ENCODE peak calls at places on chromosomes 6 and 20, in eight cellular contexts. F, H, S, X, O, E, W and A are unnamed samples.

GRCh38 chr6:35719830-35720733 is 16.8 kb upstream of the ARMC12 start:
- DNase-seq in H (peak; percentile 42), W (no peak), E (no peak), S (no peak), X (no peak), F (peak; percentile 48), O (peak; percentile 69), A (no peak)

GRCh38 chr6:124964084-124964763 is 2.0 kb downstream of the RNF217 start:
- DNase-seq in O (no peak), H (peak; percentile 68), E (no peak), X (no peak), W (no peak), S (peak; percentile 65), F (no peak), A (no peak)

GRCh38 chr6:87755697-87756671 is 54.0 kb upstream of the AKIRIN2 start:
- DNase-seq in W (no peak), X (no peak), H (no peak), E (no peak), O (no peak), F (no peak), S (peak; percentile 60), A (no peak)

GRCh38 chr20:46648903-46649649 is 2.2 kb downstream of the SLC13A3 start:
- DNase-seq in S (no peak), H (no peak), O (no peak), F (no peak), X (no peak), W (no peak), E (peak; percentile 80), A (no peak)

GRCh38 chr20:4151342-4151741 is 136.0 kb upstream of the RNF24 start:
- DNase-seq in H (no peak), O (no peak), F (no peak), X (no peak), E (no peak), W (no peak), S (no peak), A (no peak)

GRCh38 chr20:51966296-51966971 is 164.1 kb upstream of the SALL4 start:
- DNase-seq in X (peak; percentile 67), S (peak; percentile 68), E (peak; percentile 61), F (peak; percentile 68), O (peak; percentile 75), H (peak; percentile 8), W (peak; percentile 81), A (no peak)

GRCh38 chr6:110089323-110089722 is 90.1 kb downstream of the WASF1 start:
- DNase-seq in E (no peak), S (no peak), O (no peak), W (no peak), X (no peak), H (no peak), F (no peak), A (no peak)

GRCh38 chr6:90719321-90720195 is 132.7 kb upstream of the MAP3K7 start:
- DNase-seq in F (no peak), S (no peak), E (no peak), X (no peak), H (no peak), W (no peak), O (no peak), A (no peak)

GRCh38 chr20:13420625-13421024 is 199.6 kb downstream of the ISM1 start:
- DNase-seq in E (no peak), S (no peak), H (no peak), W (no peak), O (no peak), X (no peak), F (no peak), A (no peak)

GRCh38 chr20:3510110-3510509 is 39.3 kb downstream of the ATRN start:
- DNase-seq in O (no peak), X (no peak), W (no peak), E (no peak), H (no peak), F (no peak), S (no peak), A (no peak)

GRCh38 chr6:27295301-27296079 is 16.6 kb downstream of the POM121L2 start:
- DNase-seq in F (peak; percentile 52), E (no peak), S (peak; percentile 67), O (peak; percentile 74), W (peak; percentile 90), H (no peak), X (peak; percentile 49), A (no peak)

GRCh38 chr6:45187841-45188240 is 140.3 kb upstream of the RUNX2 start:
- DNase-seq in E (no peak), O (no peak), S (peak; percentile 15), H (no peak), F (no peak), W (no peak), X (no peak), A (no peak)

GRCh38 chr20:24783631-24784492 is 165.2 kb upstream of the CST7 start:
- DNase-seq in W (no peak), E (peak; percentile 68), O (peak; percentile 57), F (peak; percentile 30), X (no peak), H (no peak), S (no peak), A (no peak)

GRCh38 chr6:81237226-81237625 is 515.3 kb downstream of the TENT5A start:
- DNase-seq in F (no peak), S (no peak), X (no peak), E (no peak), O (no peak), W (no peak), H (no peak), A (no peak)

GRCh38 chr6:161418458-161418945 is 144.6 kb upstream of the AGPAT4 start:
- DNase-seq in X (peak; percentile 5), S (peak; percentile 85), W (peak; percentile 68), O (no peak), F (peak; percentile 61), E (peak; percentile 40), H (peak; percentile 38), A (peak; percentile 20)

GRCh38 chr6:105209950-105210706 is 30.3 kb upstream of the POPDC3 start:
- DNase-seq in S (peak; percentile 89), X (peak; percentile 7), H (no peak), W (peak; percentile 38), E (no peak), F (no peak), O (no peak), A (no peak)

GRCh38 chr20:62068997-62069396 is 3.3 kb upstream of the TAF4 start:
- DNase-seq in O (no peak), F (no peak), S (no peak), X (no peak), H (no peak), W (no peak), E (no peak), A (no peak)
- TF ChIP-seq CTCF in O (no peak), F (no peak), S (no peak), X (no peak), H (no peak), W (peak; percentile 4), E (peak; percentile 17), A (no peak)

GRCh38 chr6:106508836-106509235 is 120.5 kb downstream of the RTN4IP1 start:
- DNase-seq in O (no peak), E (no peak), X (no peak), F (no peak), H (no peak), W (no peak), S (no peak), A (no peak)
- TF ChIP-seq CTCF in O (no peak), E (no peak), X (no peak), F (no peak), H (no peak), W (no peak), S (no peak), A (no peak)

DNA sequence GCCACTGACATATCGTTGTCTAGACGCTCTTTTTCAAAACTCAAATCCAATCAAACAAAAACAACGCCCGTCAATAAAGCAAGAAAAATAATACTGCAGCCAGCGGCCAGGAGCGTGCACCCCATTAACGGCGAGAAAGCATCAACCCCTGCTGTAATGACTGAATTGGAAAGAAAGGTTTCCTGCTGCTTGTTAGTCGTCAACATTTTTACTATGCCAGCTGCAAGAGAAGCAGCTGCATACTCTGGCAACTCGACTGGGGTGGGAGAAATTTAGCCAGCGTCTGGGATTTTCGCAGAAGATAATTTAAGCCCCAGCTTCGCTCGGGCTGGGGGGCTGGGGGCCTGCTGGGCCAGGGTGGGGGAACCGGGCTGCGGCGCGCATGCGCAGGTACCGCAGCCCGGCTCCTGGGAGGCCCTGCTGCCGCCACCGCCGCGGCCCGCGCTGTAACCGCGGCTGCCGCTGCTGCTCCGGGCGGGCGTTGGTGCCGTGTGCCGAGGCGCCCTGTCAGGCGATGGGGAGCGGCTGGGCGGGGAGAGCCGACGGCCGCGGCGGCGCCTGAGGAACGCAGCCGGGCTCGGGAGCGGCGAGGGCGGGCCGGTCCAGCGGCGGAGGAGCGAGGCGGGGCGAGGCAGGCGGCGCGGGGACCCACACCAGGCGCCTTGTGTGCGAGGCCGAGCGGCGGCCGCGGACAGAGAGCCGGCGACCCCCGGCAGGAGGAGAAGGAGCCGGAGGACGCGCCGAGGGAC is 732 bp upstream of the STXBP5 start:
- DNase-seq in S (peak; percentile 87), X (peak; percentile 58), E (peak; percentile 52), H (peak; percentile 65), O (peak; percentile 74), F (peak; percentile 60), W (peak; percentile 24), A (peak; percentile 65)
- TF ChIP-seq CTCF in S (no peak), X (no peak), E (no peak), H (no peak), O (peak; percentile 4), F (no peak), W (no peak), A (no peak)

DNA sequence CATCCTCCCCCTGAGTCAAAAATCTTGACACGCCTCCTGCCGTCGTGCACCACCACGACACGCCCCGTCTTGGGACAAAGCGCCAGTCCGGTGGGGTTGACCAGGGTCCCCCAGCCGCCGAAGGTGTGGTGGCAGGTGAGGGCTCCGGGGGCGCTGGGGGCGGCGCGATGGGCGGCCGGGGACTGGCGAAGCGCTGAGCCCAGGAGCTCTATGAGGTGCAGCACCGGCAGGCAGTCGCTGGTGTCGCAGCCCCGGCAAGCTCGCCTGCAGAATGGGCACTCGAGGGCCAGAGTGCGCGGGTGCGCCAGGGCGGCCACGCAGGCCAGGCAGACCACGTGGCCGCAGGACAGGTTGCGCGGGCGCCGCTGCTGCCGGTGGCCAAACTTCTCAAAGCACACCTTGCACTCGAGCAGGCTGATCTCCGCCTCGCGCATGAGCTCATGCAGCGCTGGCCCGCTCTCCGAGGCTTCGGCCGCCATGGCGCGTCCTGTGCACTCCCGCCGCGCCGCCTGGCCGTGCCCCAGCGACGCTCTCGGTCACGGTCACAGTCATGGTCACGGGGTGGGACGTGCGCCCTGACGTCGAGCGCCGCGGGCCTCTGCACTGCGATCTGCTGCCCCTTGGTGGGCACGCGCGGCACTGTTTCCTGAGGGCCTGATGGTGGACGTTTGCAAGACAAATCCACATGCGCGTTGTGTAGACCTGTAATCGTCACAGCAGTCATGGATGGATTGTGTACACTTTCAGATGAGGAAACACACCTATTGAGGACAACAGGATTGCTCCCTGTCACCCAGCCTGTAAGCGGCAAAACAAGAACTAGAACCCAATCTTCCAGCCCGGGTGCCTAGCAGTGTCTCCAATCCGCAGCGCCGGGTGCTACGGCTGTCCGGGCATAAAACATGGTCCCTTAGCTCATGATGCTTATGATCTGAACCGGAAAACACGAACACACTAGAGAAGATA is at the start of gene NHLRC1:
- DNase-seq in H (peak; percentile 81), W (no peak), E (peak; percentile 58), F (peak; percentile 81), S (peak; percentile 87), X (peak; percentile 88), O (peak; percentile 87), A (peak; percentile 75)
- TF ChIP-seq CTCF in H (peak; percentile 73), W (peak; percentile 38), E (peak; percentile 90), F (peak; percentile 80), S (peak; percentile 82), X (peak; percentile 76), O (peak; percentile 81), A (peak; percentile 83)

DNA sequence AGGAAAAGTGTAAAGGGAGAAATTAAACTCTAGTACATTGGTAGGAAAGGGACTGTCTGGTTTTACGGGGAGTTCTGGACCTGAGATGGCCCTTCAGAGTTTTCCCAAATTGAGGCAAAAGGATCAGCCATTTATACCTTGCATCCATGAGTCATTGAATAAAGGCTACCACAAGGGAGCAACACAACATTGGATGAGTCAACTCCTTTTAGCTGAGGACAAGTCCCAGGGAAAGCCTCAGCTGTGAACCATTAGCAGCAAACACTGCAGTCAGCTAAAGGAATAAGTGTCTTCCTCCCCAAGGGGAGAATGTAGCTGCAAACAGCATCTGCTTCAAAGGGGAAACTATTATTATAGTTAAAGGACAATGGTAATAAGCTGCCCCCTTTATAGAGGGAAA is 468.7 kb upstream of the ID4 start:
- DNase-seq in O (no peak), X (peak; percentile 2), E (no peak), W (peak; percentile 6), F (no peak), S (peak; percentile 54), H (no peak), A (no peak)
- TF ChIP-seq CTCF in O (no peak), X (no peak), E (no peak), W (no peak), F (no peak), S (peak; percentile 27), H (no peak), A (no peak)